ENCODE peak calls at places on chromosomes 2 and 18, in seven cellular contexts. One of them, this sample, is unnamed.

GRCh38 chr2:52264488-52264887 is 1232.6 kb upstream of the NRXN1 start:
- DNase-seq in endothelial cell: no peak
- DNase-seq in fibroblast of lung: no peak
- DNase-seq in right lobe of liver: no peak
- DNase-seq in AG09319: no peak
- DNase-seq in foreskin fibroblast: no peak
- DNase-seq in HL-60: no peak
- DNase-seq in this sample: no peak

GRCh38 chr2:62216616-62217015 is 20.7 kb downstream of the B3GNT2 start:
- DNase-seq in AG09319: peak
- DNase-seq in right lobe of liver: no peak
- DNase-seq in foreskin fibroblast: peak
- DNase-seq in HL-60: no peak
- DNase-seq in fibroblast of lung: peak
- DNase-seq in endothelial cell: no peak
- DNase-seq in this sample: no peak

GRCh38 chr2:138084206-138084605 is 119.9 kb downstream of the HNMT start:
- DNase-seq in HL-60: no peak
- DNase-seq in foreskin fibroblast: no peak
- DNase-seq in endothelial cell: no peak
- DNase-seq in fibroblast of lung: no peak
- DNase-seq in right lobe of liver: no peak
- DNase-seq in AG09319: no peak
- DNase-seq in this sample: no peak

GRCh38 chr18:23743733-23744333 is 54.6 kb downstream of the LAMA3 start:
- DNase-seq in right lobe of liver: no peak
- DNase-seq in fibroblast of lung: no peak
- DNase-seq in endothelial cell: no peak
- DNase-seq in HL-60: no peak
- DNase-seq in AG09319: no peak
- DNase-seq in foreskin fibroblast: no peak
- DNase-seq in this sample: no peak

GRCh38 chr2:136253288-136254004 is 135.5 kb upstream of the CXCR4 start:
- DNase-seq in foreskin fibroblast: no peak
- DNase-seq in AG09319: no peak
- DNase-seq in fibroblast of lung: no peak
- DNase-seq in right lobe of liver: peak
- DNase-seq in endothelial cell: no peak
- DNase-seq in HL-60: peak
- DNase-seq in this sample: no peak

GRCh38 chr18:28204154-28204553 is 27.2 kb upstream of the CDH2 start:
- DNase-seq in AG09319: peak
- DNase-seq in right lobe of liver: no peak
- DNase-seq in HL-60: no peak
- DNase-seq in endothelial cell: no peak
- DNase-seq in foreskin fibroblast: peak
- DNase-seq in fibroblast of lung: peak
- DNase-seq in this sample: no peak

GRCh38 chr18:35458677-35459441 is 38.9 kb downstream of the INO80C start:
- DNase-seq in endothelial cell: peak
- DNase-seq in AG09319: no peak
- DNase-seq in fibroblast of lung: peak
- DNase-seq in foreskin fibroblast: peak
- DNase-seq in right lobe of liver: peak
- DNase-seq in HL-60: no peak
- DNase-seq in this sample: no peak

GRCh38 chr2:207914716-207915115 is 110.6 kb downstream of the PLEKHM3 start:
- DNase-seq in AG09319: no peak
- DNase-seq in HL-60: no peak
- DNase-seq in endothelial cell: no peak
- DNase-seq in fibroblast of lung: no peak
- DNase-seq in foreskin fibroblast: no peak
- DNase-seq in right lobe of liver: no peak
- DNase-seq in this sample: no peak

GRCh38 chr2:219636144-219636915 is 8.9 kb downstream of the SLC4A3 start:
- DNase-seq in AG09319: no peak
- DNase-seq in right lobe of liver: no peak
- DNase-seq in foreskin fibroblast: no peak
- DNase-seq in fibroblast of lung: no peak
- DNase-seq in endothelial cell: peak
- DNase-seq in HL-60: no peak
- DNase-seq in this sample: no peak

GRCh38 chr2:174729797-174730529 is 34.3 kb downstream of the CHRNA1 start:
- DNase-seq in HL-60: no peak
- DNase-seq in fibroblast of lung: peak
- DNase-seq in endothelial cell: peak
- DNase-seq in right lobe of liver: no peak
- DNase-seq in foreskin fibroblast: no peak
- DNase-seq in AG09319: no peak
- DNase-seq in this sample: peak

GRCh38 chr18:72867721-72868665 is at the start of gene NETO1:
- DNase-seq in foreskin fibroblast: peak
- DNase-seq in right lobe of liver: no peak
- DNase-seq in AG09319: no peak
- DNase-seq in endothelial cell: peak
- DNase-seq in fibroblast of lung: peak
- DNase-seq in HL-60: no peak
- DNase-seq in this sample: peak

GRCh38 chr2:160538115-160538514 is 44.5 kb upstream of the RBMS1 start:
- DNase-seq in AG09319: no peak
- DNase-seq in HL-60: no peak
- DNase-seq in right lobe of liver: no peak
- DNase-seq in fibroblast of lung: no peak
- DNase-seq in foreskin fibroblast: no peak
- DNase-seq in endothelial cell: no peak
- DNase-seq in this sample: no peak

GRCh38 chr2:37365669-37366068 is 21.2 kb downstream of the QPCT start:
- DNase-seq in endothelial cell: no peak
- DNase-seq in HL-60: no peak
- DNase-seq in foreskin fibroblast: no peak
- DNase-seq in fibroblast of lung: peak
- DNase-seq in right lobe of liver: no peak
- DNase-seq in AG09319: no peak
- DNase-seq in this sample: no peak

GRCh38 chr2:190216829-190217228 is 102.8 kb downstream of the HIBCH start:
- DNase-seq in AG09319: no peak
- DNase-seq in right lobe of liver: peak
- DNase-seq in fibroblast of lung: no peak
- DNase-seq in foreskin fibroblast: no peak
- DNase-seq in endothelial cell: peak
- DNase-seq in HL-60: peak
- DNase-seq in this sample: peak

GRCh38 chr2:240820014-240820606 is at the start of gene KIF1A:
- DNase-seq in endothelial cell: peak
- DNase-seq in fibroblast of lung: no peak
- DNase-seq in foreskin fibroblast: no peak
- DNase-seq in AG09319: no peak
- DNase-seq in HL-60: no peak
- DNase-seq in right lobe of liver: no peak
- DNase-seq in this sample: peak
- TF ChIP-seq CTCF in endothelial cell: no peak
- TF ChIP-seq CTCF in fibroblast of lung: no peak
- TF ChIP-seq CTCF in foreskin fibroblast: no peak
- TF ChIP-seq CTCF in AG09319: no peak
- TF ChIP-seq CTCF in HL-60: no peak
- TF ChIP-seq CTCF in right lobe of liver: no peak
- TF ChIP-seq CTCF in this sample: no peak

GRCh38 chr2:214591359-214591758 is 180.5 kb downstream of the VWC2L start:
- DNase-seq in fibroblast of lung: no peak
- DNase-seq in right lobe of liver: no peak
- DNase-seq in AG09319: no peak
- DNase-seq in endothelial cell: no peak
- DNase-seq in HL-60: no peak
- DNase-seq in foreskin fibroblast: no peak
- DNase-seq in this sample: no peak
- TF ChIP-seq CTCF in fibroblast of lung: no peak
- TF ChIP-seq CTCF in right lobe of liver: no peak
- TF ChIP-seq CTCF in AG09319: peak
- TF ChIP-seq CTCF in endothelial cell: no peak
- TF ChIP-seq CTCF in HL-60: no peak
- TF ChIP-seq CTCF in foreskin fibroblast: peak
- TF ChIP-seq CTCF in this sample: peak

GRCh38 chr18:77140030-77140429 is 7.4 kb upstream of the MBP start:
- DNase-seq in foreskin fibroblast: no peak
- DNase-seq in HL-60: peak
- DNase-seq in fibroblast of lung: no peak
- DNase-seq in AG09319: no peak
- DNase-seq in endothelial cell: no peak
- DNase-seq in right lobe of liver: no peak
- DNase-seq in this sample: no peak

GRCh38 chr18:77143196-77143595 is 10.6 kb upstream of the MBP start:
- DNase-seq in endothelial cell: no peak
- DNase-seq in fibroblast of lung: no peak
- DNase-seq in HL-60: no peak
- DNase-seq in right lobe of liver: no peak
- DNase-seq in AG09319: no peak
- DNase-seq in foreskin fibroblast: no peak
- DNase-seq in this sample: no peak

GRCh38 chr18:77140439-77141109 is 8.0 kb upstream of the MBP start:
- DNase-seq in HL-60: no peak
- DNase-seq in foreskin fibroblast: no peak
- DNase-seq in AG09319: no peak
- DNase-seq in endothelial cell: no peak
- DNase-seq in fibroblast of lung: no peak
- DNase-seq in right lobe of liver: peak
- DNase-seq in this sample: no peak

GRCh38 chr18:77139619-77140018 is 7.0 kb upstream of the MBP start:
- DNase-seq in fibroblast of lung: no peak
- DNase-seq in AG09319: no peak
- DNase-seq in endothelial cell: no peak
- DNase-seq in right lobe of liver: no peak
- DNase-seq in HL-60: peak
- DNase-seq in foreskin fibroblast: no peak
- DNase-seq in this sample: no peak

DNA sequence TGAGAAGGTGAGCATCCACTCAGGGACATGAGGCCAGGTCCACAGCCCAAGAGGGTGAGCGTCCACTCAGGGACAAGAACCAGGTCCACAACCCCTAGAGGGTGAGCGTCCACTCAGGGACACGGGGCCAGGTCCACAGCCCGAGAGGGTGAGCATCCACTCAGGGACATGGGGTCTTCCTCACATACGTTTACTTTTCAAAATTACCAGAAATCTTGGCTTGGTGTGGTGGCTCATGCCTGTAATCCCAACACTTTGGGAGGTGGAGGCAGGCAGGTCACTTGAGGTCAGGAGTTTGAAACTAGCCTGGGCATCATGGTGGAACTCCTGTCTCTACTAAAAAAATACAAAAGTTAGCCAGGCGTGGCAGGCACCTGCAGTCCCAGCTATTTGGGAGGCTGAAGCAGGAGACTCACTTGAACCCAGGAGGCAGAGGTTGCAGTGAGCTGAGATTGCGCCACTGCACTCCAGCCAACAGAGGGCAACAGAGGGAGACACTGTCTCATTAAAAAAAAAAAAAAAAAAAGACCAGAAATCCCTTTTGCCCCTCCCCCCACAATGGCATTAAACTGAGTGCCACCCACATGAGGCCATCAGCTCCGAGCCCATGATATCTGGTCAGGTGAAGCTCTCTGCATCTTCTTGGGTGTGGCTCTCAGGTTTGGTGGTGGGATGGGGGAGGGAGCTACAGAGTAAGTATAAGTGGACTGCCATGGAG is 9.0 kb upstream of the MBP start:
- DNase-seq in AG09319: no peak
- DNase-seq in foreskin fibroblast: no peak
- DNase-seq in endothelial cell: no peak
- DNase-seq in fibroblast of lung: no peak
- DNase-seq in right lobe of liver: no peak
- DNase-seq in HL-60: no peak
- DNase-seq in this sample: no peak
- TF ChIP-seq CTCF in AG09319: no peak
- TF ChIP-seq CTCF in foreskin fibroblast: no peak
- TF ChIP-seq CTCF in endothelial cell: peak
- TF ChIP-seq CTCF in fibroblast of lung: no peak
- TF ChIP-seq CTCF in right lobe of liver: no peak
- TF ChIP-seq CTCF in HL-60: no peak
- TF ChIP-seq CTCF in this sample: no peak

DNA sequence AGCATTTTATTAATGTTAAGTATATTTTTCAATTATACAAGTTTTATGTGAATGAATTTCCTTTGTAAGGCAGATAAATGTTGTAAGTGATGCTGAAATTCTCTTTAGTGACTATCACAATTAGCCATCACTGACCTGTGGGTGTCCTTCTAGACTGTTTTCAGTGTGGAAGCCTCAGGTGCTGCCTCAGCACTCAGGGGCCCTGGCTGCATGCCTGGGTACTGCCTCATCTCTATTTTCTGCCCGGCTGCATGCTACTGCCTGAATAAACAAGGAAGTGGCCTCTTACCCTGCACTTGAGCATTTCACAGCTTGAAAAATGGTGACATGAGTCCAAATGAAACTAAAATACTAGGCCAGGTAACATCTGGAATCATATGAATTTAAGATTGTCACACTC is 787.6 kb upstream of the SALL3 start:
- DNase-seq in fibroblast of lung: no peak
- DNase-seq in right lobe of liver: peak
- DNase-seq in foreskin fibroblast: no peak
- DNase-seq in AG09319: no peak
- DNase-seq in HL-60: no peak
- DNase-seq in endothelial cell: no peak
- DNase-seq in this sample: no peak
- TF ChIP-seq CTCF in fibroblast of lung: no peak
- TF ChIP-seq CTCF in right lobe of liver: no peak
- TF ChIP-seq CTCF in foreskin fibroblast: no peak
- TF ChIP-seq CTCF in AG09319: no peak
- TF ChIP-seq CTCF in HL-60: no peak
- TF ChIP-seq CTCF in endothelial cell: no peak
- TF ChIP-seq CTCF in this sample: no peak

GRCh38 chr2:115650827-115651226 is 1208.4 kb downstream of the DPP10 start:
- DNase-seq in fibroblast of lung: no peak
- DNase-seq in AG09319: no peak
- DNase-seq in foreskin fibroblast: no peak
- DNase-seq in endothelial cell: no peak
- DNase-seq in right lobe of liver: no peak
- DNase-seq in HL-60: no peak
- DNase-seq in this sample: no peak
- TF ChIP-seq CTCF in fibroblast of lung: no peak
- TF ChIP-seq CTCF in AG09319: no peak
- TF ChIP-seq CTCF in foreskin fibroblast: no peak
- TF ChIP-seq CTCF in endothelial cell: no peak
- TF ChIP-seq CTCF in right lobe of liver: no peak
- TF ChIP-seq CTCF in HL-60: no peak
- TF ChIP-seq CTCF in this sample: no peak

GRCh38 chr2:70498054-70498453 is 55.6 kb downstream of the TGFA start:
- DNase-seq in endothelial cell: no peak
- DNase-seq in right lobe of liver: no peak
- DNase-seq in fibroblast of lung: no peak
- DNase-seq in HL-60: no peak
- DNase-seq in AG09319: no peak
- DNase-seq in foreskin fibroblast: no peak
- DNase-seq in this sample: no peak
- TF ChIP-seq CTCF in endothelial cell: peak
- TF ChIP-seq CTCF in right lobe of liver: no peak
- TF ChIP-seq CTCF in fibroblast of lung: peak
- TF ChIP-seq CTCF in HL-60: no peak
- TF ChIP-seq CTCF in AG09319: no peak
- TF ChIP-seq CTCF in foreskin fibroblast: no peak
- TF ChIP-seq CTCF in this sample: peak

GRCh38 chr2:162318280-162319222 is at the start of gene IFIH1:
- DNase-seq in AG09319: peak
- DNase-seq in HL-60: peak
- DNase-seq in endothelial cell: peak
- DNase-seq in right lobe of liver: peak
- DNase-seq in foreskin fibroblast: peak
- DNase-seq in fibroblast of lung: peak
- DNase-seq in this sample: no peak
- TF ChIP-seq CTCF in AG09319: peak
- TF ChIP-seq CTCF in HL-60: peak
- TF ChIP-seq CTCF in endothelial cell: no peak
- TF ChIP-seq CTCF in right lobe of liver: peak
- TF ChIP-seq CTCF in foreskin fibroblast: peak
- TF ChIP-seq CTCF in fibroblast of lung: peak
- TF ChIP-seq CTCF in this sample: no peak

This sample was measured in glutamatergic neuron.